ENCODE peak calls at places on chromosomes 6 and 20, in nine cellular contexts. D is CD8-positive, alpha-beta T cell; K is cardiac muscle cell; R is iPS DF 6.9; B is heart right ventricle; C is OCI-LY7; J is neural progenitor cell; N is H9; G is dorsolateral prefrontal cortex. Y is an unnamed sample.

GRCh38 chr6:54697423-54697822 is 149.1 kb upstream of the FAM83B start:
- DNase-seq in C (no peak), K (no peak), J (no peak), N (no peak), G (no peak), D (no peak), R (no peak), B (no peak), Y (no peak)

GRCh38 chr6:15997751-15998388 is 131.0 kb upstream of the MYLIP start:
- DNase-seq in N (no peak), C (no peak), B (no peak), D (no peak), G (no peak), J (no peak), K (peak), R (no peak), Y (no peak)

GRCh38 chr20:54624701-54625472 is 149.5 kb downstream of the DOK5 start:
- DNase-seq in K (no peak), D (no peak), G (peak), R (no peak), C (no peak), J (peak), B (no peak), N (no peak), Y (no peak)

GRCh38 chr20:57387945-57388351 is 3.2 kb upstream of the RBM38 start:
- DNase-seq in D (no peak), J (no peak), G (no peak), B (no peak), N (no peak), C (no peak), R (no peak), K (no peak), Y (no peak)

GRCh38 chr20:56826306-56826970 is 197.3 kb downstream of the TFAP2C start:
- DNase-seq in D (no peak), J (no peak), R (no peak), C (no peak), N (no peak), G (no peak), B (no peak), K (no peak), Y (no peak)

GRCh38 chr6:158571826-158572652 is 12.1 kb downstream of the TMEM181 start:
- DNase-seq in G (no peak), D (no peak), J (no peak), C (no peak), N (no peak), R (no peak), K (no peak), B (no peak), Y (no peak)

GRCh38 chr6:151054304-151054703 is 185.5 kb upstream of the AKAP12 start:
- DNase-seq in J (peak), D (no peak), C (no peak), B (peak), R (no peak), G (no peak), N (no peak), K (peak), Y (peak)

GRCh38 chr6:97669191-97669651 is 386.2 kb upstream of the MMS22L start:
- DNase-seq in C (no peak), J (peak), N (peak), D (no peak), G (peak), K (peak), B (peak), R (no peak), Y (peak)

GRCh38 chr20:17895641-17896246 is 72.8 kb downstream of the SNX5 start:
- DNase-seq in K (no peak), D (peak), R (no peak), J (no peak), C (no peak), B (peak), N (no peak), G (peak), Y (peak)

GRCh38 chr6:45658958-45659357 is 281.2 kb upstream of the SUPT3H start:
- DNase-seq in N (no peak), K (no peak), R (no peak), B (no peak), D (no peak), G (no peak), J (no peak), C (peak), Y (no peak)

GRCh38 chr6:106124437-106125423 is 38.6 kb downstream of the PRDM1 start:
- DNase-seq in B (no peak), C (no peak), R (no peak), D (no peak), J (no peak), G (no peak), K (no peak), N (no peak), Y (no peak)

GRCh38 chr6:128560966-128561365 is 40.6 kb upstream of the PTPRK start:
- DNase-seq in J (no peak), R (no peak), K (no peak), N (no peak), B (no peak), G (no peak), D (no peak), C (no peak), Y (no peak)

GRCh38 chr6:164346631-164347030 is 932.1 kb downstream of the QKI start:
- DNase-seq in D (no peak), N (no peak), J (no peak), B (no peak), C (no peak), G (no peak), R (no peak), K (no peak), Y (peak)

GRCh38 chr6:93731306-93731705 is 311.9 kb upstream of the EPHA7 start:
- DNase-seq in G (no peak), K (no peak), N (no peak), R (no peak), C (no peak), D (no peak), B (no peak), J (no peak), Y (no peak)

GRCh38 chr6:73696990-73697651 is 1.1 kb downstream of the CD109 start:
- DNase-seq in R (no peak), B (no peak), C (no peak), N (peak), D (no peak), K (no peak), J (no peak), G (no peak), Y (no peak)

GRCh38 chr6:44738652-44739141 is 351.2 kb downstream of the CDC5L start:
- DNase-seq in R (no peak), J (peak), B (no peak), D (no peak), N (no peak), C (no peak), G (no peak), K (peak), Y (no peak)

GRCh38 chr20:50129662-50130345 is 16.9 kb upstream of the UBE2V1 start:
- DNase-seq in B (no peak), N (peak), C (no peak), D (no peak), K (no peak), R (no peak), J (no peak), G (no peak), Y (no peak)

GRCh38 chr6:6711832-6712231 is 123.3 kb downstream of the LY86 start:
- DNase-seq in B (no peak), K (no peak), G (no peak), C (peak), D (no peak), N (no peak), J (no peak), R (no peak), Y (no peak)

GRCh38 chr6:16206595-16207037 is 31.8 kb upstream of the GMPR start:
- DNase-seq in C (peak), J (peak), R (peak), D (peak), G (no peak), K (peak), B (no peak), N (peak), Y (no peak)

GRCh38 chr20:24048014-24048611 is 59.5 kb upstream of the GGTLC1 start:
- DNase-seq in G (no peak), C (no peak), B (no peak), R (no peak), N (no peak), K (no peak), D (no peak), J (no peak), Y (no peak)

GRCh38 chr6:36808634-36809033 is 30.6 kb downstream of the CPNE5 start:
- DNase-seq in D (no peak), R (no peak), N (no peak), B (no peak), K (no peak), J (no peak), G (no peak), C (no peak), Y (no peak)

GRCh38 chr6:12010635-12011275 is 1.4 kb upstream of the HIVEP1 start:
- DNase-seq in N (peak), C (peak), K (peak), G (peak), R (no peak), J (peak), D (no peak), B (peak), Y (peak)

GRCh38 chr6:52573295-52573694 is 3.6 kb downstream of the TRAM2 start:
- DNase-seq in D (no peak), K (peak), G (no peak), R (no peak), C (no peak), N (no peak), B (no peak), J (peak), Y (no peak)

GRCh38 chr6:157715766-157716171 is 107.3 kb upstream of the SNX9 start:
- DNase-seq in B (peak), N (no peak), K (no peak), J (peak), G (no peak), C (no peak), D (no peak), R (no peak), Y (peak)

GRCh38 chr6:85344996-85345395 is 104.9 kb upstream of the NT5E start:
- DNase-seq in K (no peak), D (no peak), J (no peak), N (no peak), G (no peak), C (no peak), R (no peak), B (no peak), Y (no peak)

GRCh38 chr20:50191065-50191565 is 485 bp downstream of the CEBPB start:
- DNase-seq in N (no peak), J (no peak), C (peak), G (peak), K (no peak), R (no peak), B (peak), D (peak), Y (peak)

GRCh38 chr6:111096246-111096645 is 8.9 kb downstream of the SLC16A10 start:
- DNase-seq in G (no peak), J (no peak), R (no peak), C (no peak), K (no peak), N (no peak), B (no peak), D (peak), Y (no peak)

GRCh38 chr6:129345890-129346289 is 364.1 kb downstream of the ARHGAP18 start:
- DNase-seq in C (no peak), N (no peak), R (no peak), D (no peak), G (no peak), B (no peak), K (no peak), J (no peak), Y (no peak)

GRCh38 chr20:5065489-5066383 is 54.0 kb downstream of the PCNA start:
- DNase-seq in C (no peak), K (no peak), J (no peak), N (no peak), G (peak), D (no peak), R (no peak), B (peak), Y (peak)

GRCh38 chr20:59822291-59823029 is 111.0 kb downstream of the SYCP2 start:
- DNase-seq in R (no peak), N (peak), J (no peak), B (no peak), G (no peak), K (no peak), D (no peak), C (no peak), Y (no peak)

GRCh38 chr20:43584448-43585138 is 6.1 kb upstream of the IFT52 start:
- DNase-seq in J (no peak), K (peak), N (no peak), G (no peak), C (no peak), B (no peak), R (no peak), D (no peak), Y (no peak)

GRCh38 chr6:168126566-168127383 is 47.8 kb upstream of the FRMD1 start:
- DNase-seq in D (no peak), R (no peak), G (peak), J (no peak), C (no peak), N (peak), B (no peak), K (no peak), Y (no peak)

GRCh38 chr6:168124161-168124560 is 45.1 kb upstream of the FRMD1 start:
- DNase-seq in K (no peak), G (no peak), C (no peak), N (no peak), R (no peak), D (no peak), J (no peak), B (no peak), Y (no peak)

GRCh38 chr6:168123165-168123911 is 44.3 kb upstream of the FRMD1 start:
- DNase-seq in J (no peak), K (no peak), B (no peak), R (no peak), D (no peak), C (no peak), N (peak), G (no peak), Y (no peak)

GRCh38 chr6:168125429-168126001 is 46.5 kb upstream of the FRMD1 start:
- DNase-seq in N (peak), R (no peak), D (no peak), G (peak), C (no peak), K (no peak), B (no peak), J (no peak), Y (no peak)

GRCh38 chr6:168124921-168125320 is 45.9 kb upstream of the FRMD1 start:
- DNase-seq in K (no peak), N (no peak), C (no peak), B (no peak), J (no peak), R (no peak), G (peak), D (no peak), Y (no peak)
- H3K27ac ChIP-seq in K (no peak), N (no peak), C (no peak), B (no peak), J (no peak), R (no peak), G (no peak), D (no peak), Y (no peak)

GRCh38 chr6:131937703-131938631 is 13.2 kb downstream of the CCN2 start:
- DNase-seq in B (no peak), R (no peak), D (no peak), J (no peak), N (no peak), K (no peak), C (no peak), G (no peak), Y (no peak)
- H3K27ac ChIP-seq in B (peak), R (no peak), D (no peak), J (no peak), N (no peak), K (no peak), C (no peak), G (no peak), Y (no peak)

DNA sequence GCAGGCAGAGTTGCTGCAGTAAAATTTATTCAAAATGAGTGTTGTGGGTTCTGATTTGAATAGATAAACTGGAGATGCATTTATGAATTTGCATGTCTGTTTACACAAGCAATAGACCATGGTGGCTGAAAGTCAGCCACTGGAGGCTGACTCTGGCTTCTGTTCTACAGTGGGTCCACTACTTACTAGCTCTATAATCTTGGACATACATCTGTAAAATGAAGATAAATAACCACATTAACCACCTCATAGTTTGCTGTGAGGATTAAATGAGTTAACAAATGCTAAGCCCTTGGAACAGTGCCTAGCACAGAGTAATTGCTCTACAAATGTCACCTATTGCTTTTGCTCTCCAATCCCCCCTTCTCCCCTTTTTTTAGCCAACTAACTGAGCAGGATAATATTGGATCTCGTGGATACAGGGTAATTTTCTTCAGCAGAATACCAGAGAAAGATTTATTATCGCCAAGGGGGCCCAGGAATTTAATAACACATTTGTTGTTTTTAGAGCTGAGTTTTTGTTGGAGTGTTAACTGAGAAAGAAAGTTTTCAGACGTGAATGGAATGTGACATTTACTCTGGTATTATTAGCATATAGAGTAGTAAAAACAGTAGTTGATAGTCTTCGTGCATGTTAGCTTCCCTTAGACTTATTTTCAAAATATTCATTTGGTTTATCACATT is 1.4 kb upstream of the PM20D2 start:
- DNase-seq in R (no peak), D (no peak), C (peak), N (no peak), J (no peak), K (no peak), G (no peak), B (no peak), Y (no peak)
- H3K27ac ChIP-seq in R (no peak), D (no peak), C (peak), N (no peak), J (no peak), K (no peak), G (no peak), B (no peak), Y (no peak)

GRCh38 chr20:61865353-61865752 is 200.3 kb downstream of the TAF4 start:
- DNase-seq in J (no peak), G (no peak), C (no peak), D (no peak), K (no peak), N (no peak), B (no peak), R (no peak), Y (no peak)
- H3K27ac ChIP-seq in J (no peak), G (no peak), C (no peak), D (no peak), K (no peak), N (no peak), B (no peak), R (no peak), Y (no peak)

DNA sequence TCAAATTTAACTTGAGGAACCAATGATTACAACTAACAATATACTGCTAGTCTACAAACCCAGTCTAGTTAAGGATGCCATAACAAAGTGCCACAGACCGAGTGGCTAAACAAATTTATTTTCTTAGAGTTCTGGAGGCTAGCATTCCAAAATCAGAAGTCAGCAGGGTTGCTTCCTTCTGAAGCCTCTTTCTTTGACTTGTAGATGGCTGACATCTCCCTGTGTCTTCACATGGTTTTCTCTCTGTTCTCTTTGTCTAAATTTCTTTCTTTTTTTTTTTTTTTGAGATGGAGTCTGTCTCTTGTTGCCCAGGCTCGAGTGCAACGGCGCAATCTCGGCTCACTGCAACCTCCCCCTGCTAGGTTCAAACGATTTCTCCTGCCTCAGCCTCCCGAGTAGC is 56.1 kb downstream of the NCOA3 start:
- DNase-seq in K (no peak), N (no peak), C (no peak), B (no peak), G (no peak), J (no peak), R (no peak), D (no peak), Y (no peak)
- H3K27ac ChIP-seq in K (no peak), N (no peak), C (no peak), B (peak), G (no peak), J (peak), R (no peak), D (no peak), Y (no peak)

DNA sequence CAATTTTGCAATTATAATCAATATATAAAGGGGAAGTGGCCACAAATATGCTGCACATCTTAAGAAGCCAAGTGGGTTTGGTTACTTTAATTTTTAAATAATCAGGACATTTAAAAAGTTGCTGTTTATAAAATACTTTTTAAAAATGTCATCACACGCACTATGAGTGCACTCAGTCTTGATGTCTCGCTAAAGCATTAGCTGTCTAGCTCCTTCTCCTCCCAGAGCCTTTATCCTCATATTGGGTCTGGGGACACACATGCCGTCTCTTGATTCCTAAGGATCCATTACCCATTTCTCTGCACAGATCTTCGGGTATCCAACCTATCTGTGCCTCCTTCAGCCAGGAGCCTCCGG is 439 bp upstream of the CAP2 start:
- DNase-seq in R (no peak), B (no peak), C (no peak), K (no peak), D (no peak), N (no peak), J (no peak), G (no peak), Y (no peak)
- H3K27ac ChIP-seq in R (no peak), B (peak), C (no peak), K (peak), D (no peak), N (peak), J (no peak), G (peak), Y (peak)